ENCODE peak calls at places on chromosomes 4 and X, in nine cellular contexts. A is breast epithelium, M is stomach, W is uterus, J is transverse colon, U is A549, K is gastrocnemius medialis, V is vagina, N is upper lobe of left lung. E is an unnamed sample.
A peak's percentile ranks its signal among the peaks of the same experiment; 100 is the strongest.

GRCh38 chr4:62914758-62915157 is 1494.5 kb downstream of the TECRL start:
- DNase-seq in A (no peak), M (no peak), W (no peak), J (no peak), U (no peak), K (no peak), V (no peak), N (no peak), E (no peak)

GRCh38 chrX:12956704-12957541 is 18.0 kb upstream of the TMSB4X start:
- DNase-seq in A (no peak), M (no peak), W (no peak), J (no peak), U (peak; percentile 52), K (no peak), V (no peak), N (no peak), E (no peak)

GRCh38 chrX:12210921-12211320 is 72.6 kb downstream of the FRMPD4 start:
- DNase-seq in A (no peak), M (no peak), W (no peak), J (no peak), U (no peak), K (no peak), V (no peak), N (no peak), E (no peak)

GRCh38 chr4:152278505-152279301 is 257.2 kb downstream of the FBXW7 start:
- DNase-seq in A (no peak), M (peak; percentile 51), W (no peak), J (peak; percentile 39), U (no peak), K (no peak), V (no peak), N (no peak), E (no peak)

GRCh38 chr4:17030543-17030942 is 132.1 kb upstream of the LDB2 start:
- DNase-seq in A (no peak), M (no peak), W (peak; percentile 41), J (no peak), U (peak; percentile 0), K (no peak), V (no peak), N (no peak), E (no peak)

GRCh38 chr4:20354120-20354519 is 102.4 kb downstream of the SLIT2 start:
- DNase-seq in A (no peak), M (no peak), W (no peak), J (no peak), U (no peak), K (no peak), V (no peak), N (no peak), E (no peak)

GRCh38 chr4:89072921-89073320 is 15.9 kb upstream of the FAM13A start:
- DNase-seq in A (no peak), M (no peak), W (no peak), J (no peak), U (no peak), K (no peak), V (no peak), N (no peak), E (no peak)

GRCh38 chrX:110394653-110395052 is 36.0 kb downstream of the RTL9 start:
- DNase-seq in A (no peak), M (no peak), W (no peak), J (no peak), U (no peak), K (no peak), V (no peak), N (no peak), E (no peak)

GRCh38 chrX:116317409-116317808 is 119.0 kb upstream of the SLC6A14 start:
- DNase-seq in A (no peak), M (peak; percentile 28), W (no peak), J (no peak), U (no peak), K (no peak), V (no peak), N (no peak), E (peak; percentile 13)

GRCh38 chr4:141646969-141647368 is 10.6 kb downstream of the IL15 start:
- DNase-seq in A (no peak), M (no peak), W (no peak), J (no peak), U (no peak), K (no peak), V (no peak), N (no peak), E (no peak)

GRCh38 chr4:151669990-151670389 is 90.8 kb downstream of the GATB start:
- DNase-seq in A (no peak), M (no peak), W (no peak), J (no peak), U (no peak), K (no peak), V (no peak), N (no peak), E (no peak)

GRCh38 chr4:146269228-146269653 is 54.9 kb downstream of the REELD1 start:
- DNase-seq in A (no peak), M (no peak), W (no peak), J (no peak), U (no peak), K (no peak), V (no peak), N (no peak), E (no peak)

GRCh38 chr4:161573836-161574235 is 590.0 kb downstream of the FSTL5 start:
- DNase-seq in A (no peak), M (no peak), W (no peak), J (no peak), U (no peak), K (no peak), V (no peak), N (no peak), E (no peak)

GRCh38 chr4:22512306-22512705 is 3.6 kb downstream of the ADGRA3 start:
- DNase-seq in A (no peak), M (no peak), W (no peak), J (no peak), U (no peak), K (no peak), V (no peak), N (no peak), E (no peak)

GRCh38 chrX:41459714-41460113 is 12.6 kb downstream of the NYX start:
- DNase-seq in A (no peak), M (no peak), W (no peak), J (no peak), U (no peak), K (no peak), V (no peak), N (no peak), E (no peak)

GRCh38 chr4:47065099-47065498 is 33.7 kb downstream of the GABRB1 start:
- DNase-seq in A (no peak), M (no peak), W (peak; percentile 14), J (no peak), U (no peak), K (no peak), V (no peak), N (no peak), E (no peak)

GRCh38 chrX:28843817-28844216 is 256.6 kb downstream of the IL1RAPL1 start:
- DNase-seq in A (no peak), M (no peak), W (no peak), J (no peak), U (no peak), K (no peak), V (no peak), N (no peak), E (no peak)

GRCh38 chr4:182297659-182298058 is 54.5 kb downstream of the TENM3 start:
- DNase-seq in A (no peak), M (no peak), W (no peak), J (no peak), U (no peak), K (no peak), V (no peak), N (no peak), E (no peak)

GRCh38 chr4:140719022-140719421 is 37.2 kb downstream of the TBC1D9 start:
- DNase-seq in A (no peak), M (no peak), W (no peak), J (no peak), U (no peak), K (no peak), V (no peak), N (no peak), E (no peak)

GRCh38 chrX:134792077-134792476 is 133.8 kb upstream of the PLAC1 start:
- DNase-seq in A (no peak), M (no peak), W (no peak), J (no peak), U (no peak), K (no peak), V (no peak), N (no peak), E (no peak)

DNA sequence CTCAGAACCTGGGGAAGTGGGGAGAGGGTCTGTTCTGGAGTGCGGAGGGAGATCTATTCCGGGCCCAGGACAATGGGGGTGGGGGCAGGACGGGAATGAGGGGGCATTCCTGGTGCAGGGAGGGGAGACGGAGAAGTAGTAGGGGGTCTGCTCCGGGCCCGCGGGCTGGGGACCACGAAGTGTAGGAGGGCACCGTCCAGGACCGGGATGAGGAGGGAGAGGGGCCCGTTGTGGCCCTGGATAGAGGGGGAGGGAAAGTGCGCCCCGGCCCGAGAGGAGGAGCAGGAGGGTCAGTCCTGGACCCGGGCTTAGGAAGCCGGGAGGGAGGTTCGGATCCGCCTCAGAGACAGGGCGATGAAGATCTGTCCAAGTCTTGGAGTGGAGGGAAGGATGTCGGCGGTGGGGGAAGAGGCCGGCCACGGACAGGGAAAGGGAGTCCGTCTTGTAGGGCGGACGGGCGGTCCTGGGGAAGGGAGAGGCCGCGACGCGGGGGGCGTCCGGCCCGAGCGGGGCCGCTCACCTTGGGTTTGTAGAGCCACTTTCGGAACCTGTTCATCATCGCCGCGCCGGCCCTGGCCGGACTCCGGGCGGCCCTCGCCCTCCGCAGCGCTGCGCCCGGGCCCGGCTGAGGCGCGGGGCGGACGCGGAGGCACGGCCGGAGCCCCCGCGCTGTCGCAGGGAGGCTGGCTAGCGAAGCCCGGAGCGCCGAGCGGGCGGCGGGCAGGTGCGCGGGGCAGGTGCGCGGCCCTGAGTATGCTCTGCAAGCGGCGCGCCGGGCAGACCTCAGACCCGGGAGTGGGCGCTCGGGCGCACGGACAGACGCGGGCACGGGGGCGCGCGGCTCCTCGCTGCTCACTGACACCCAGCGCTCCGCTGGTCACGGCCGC is at the start of gene ZFYVE28:
- DNase-seq in A (no peak), M (no peak), W (no peak), J (no peak), U (peak; percentile 22), K (no peak), V (no peak), N (no peak), E (no peak)
- TF ChIP-seq POLR2A in A (no peak), M (no peak), W (peak; percentile 46), J (peak; percentile 17), U (peak; percentile 39), K (peak; percentile 82), V (peak; percentile 36), N (peak; percentile 56), E (no peak)

GRCh38 chr4:173330590-173330989 is 3.6 kb downstream of the HMGB2 start:
- DNase-seq in A (no peak), M (no peak), W (no peak), J (no peak), U (no peak), K (no peak), V (no peak), N (no peak), E (no peak)
- H3K4me3 ChIP-seq in A (no peak overlapping the region), M (no peak overlapping the region), W (no peak overlapping the region), J (no peak overlapping the region), U (no peak overlapping the region), K (no peak overlapping the region), V (no peak overlapping the region), N (no peak overlapping the region), E (no peak overlapping the region)

GRCh38 chr4:183906486-183906735 is 1.3 kb downstream of the STOX2 start:
- DNase-seq in A (no peak), M (no peak), W (no peak), J (no peak), U (no peak), K (no peak), V (no peak), N (no peak), E (no peak)
- H3K27ac ChIP-seq in A (peak overlapping the region; percentile 15), M (peak overlapping the region; percentile 79), W (peak overlapping the region; percentile 57), J (peak overlapping the region; percentile 59), U (peak overlapping the region; percentile 87), K (peak overlapping the region; percentile 89), V (peak overlapping the region; percentile 32), N (no peak overlapping the region), E (no peak overlapping the region)

GRCh38 chr4:1792832-1793495 is at the start of gene FGFR3:
- DNase-seq in A (no peak), M (peak; percentile 45), W (no peak), J (peak; percentile 56), U (peak; percentile 54), K (no peak), V (no peak), N (peak; percentile 90), E (peak; percentile 26)
- TF ChIP-seq POLR2A in A (no peak), M (no peak), W (peak; percentile 43), J (no peak), U (peak; percentile 88), K (no peak), V (peak; percentile 38), N (peak; percentile 53), E (no peak)